ENCODE peak calls at places on chromosome 18, in four cellular contexts. B is GM13976; A is astrocyte; J is activated naive CD8-positive, alpha-beta T cell treated with anti-CD3 and anti-CD28 coated beads for 36 hours. M is an unnamed sample.

GRCh38 chr18:62732631-62733030 is 17.3 kb downstream of the PHLPP1 start:
- DNase-seq in B (no peak), A (no peak), J (no peak), M (no peak)

GRCh38 chr18:76518543-76519155 is 23.6 kb upstream of the ZNF516 start:
- DNase-seq in B (no peak), A (no peak), J (no peak), M (no peak)

GRCh38 chr18:48600746-48601090 is 61.9 kb downstream of the CTIF start:
- DNase-seq in B (no peak), A (peak), J (no peak), M (no peak)

GRCh38 chr18:56789004-56789888 is 138.1 kb downstream of the WDR7 start:
- DNase-seq in B (peak), A (no peak), J (peak), M (peak)

GRCh38 chr18:78984941-78985784 is 5.5 kb downstream of the SALL3 start:
- DNase-seq in B (no peak), A (no peak), J (no peak), M (no peak)

GRCh38 chr18:12769644-12770440 is 67.0 kb downstream of the PSMG2 start:
- DNase-seq in B (no peak), A (no peak), J (no peak), M (no peak)

GRCh38 chr18:60935046-60935445 is 398.2 kb upstream of the CDH20 start:
- DNase-seq in B (no peak), A (peak), J (no peak), M (no peak)

GRCh38 chr18:70024088-70024487 is 76.4 kb upstream of the CD226 start:
- DNase-seq in B (no peak), A (no peak), J (no peak), M (no peak)

GRCh38 chr18:46672062-46672970 is 15.3 kb upstream of the LOXHD1 start:
- DNase-seq in B (no peak), A (peak), J (no peak), M (no peak)

GRCh38 chr18:9017170-9017899 is 85.2 kb upstream of the NDUFV2 start:
- DNase-seq in B (peak), A (peak), J (peak), M (peak)

GRCh38 chr18:10927290-10927979 is 221.9 kb downstream of the PIEZO2 start:
- DNase-seq in B (no peak), A (peak), J (no peak), M (no peak)

GRCh38 chr18:79480171-79480981 is 84.6 kb downstream of the NFATC1 start:
- DNase-seq in B (no peak), A (no peak), J (no peak), M (no peak)

GRCh38 chr18:64713284-64713683 is 564.4 kb upstream of the LINC00305 start:
- DNase-seq in B (no peak), A (no peak), J (no peak), M (no peak)

GRCh38 chr18:65751145-65752085 is 603 bp downstream of the CDH7 start:
- DNase-seq in B (peak), A (peak), J (no peak), M (peak)